ENCODE peak calls at places on chromosomes 7 and 10, in six cellular contexts. T, Y, H, E, V and O are unnamed samples.

GRCh38 chr7:98178321-98178720 is 32.9 kb upstream of the BHLHA15 start:
- DNase-seq in H (peak; percentile 90), Y (peak; percentile 70), E (no peak), T (no peak), V (no peak), O (no peak)

GRCh38 chr7:17971392-17971791 is 31.1 kb upstream of the SNX13 start:
- DNase-seq in T (no peak), Y (no peak), H (no peak), V (no peak), E (no peak), O (no peak)

GRCh38 chr10:91146146-91146545 is 74.3 kb upstream of the PCGF5 start:
- DNase-seq in Y (no peak), T (no peak), H (no peak), E (no peak), V (no peak), O (no peak)

GRCh38 chr7:50353894-50354595 is 49.5 kb downstream of the IKZF1 start:
- DNase-seq in V (no peak), H (no peak), Y (no peak), T (no peak), E (no peak), O (no peak)

GRCh38 chr7:79340212-79340611 is 113.3 kb downstream of the MAGI2 start:
- DNase-seq in E (no peak), H (no peak), V (no peak), T (no peak), Y (no peak), O (no peak)

GRCh38 chr7:118845787-118846186 is 621.3 kb downstream of the ANKRD7 start:
- DNase-seq in H (no peak), V (no peak), Y (no peak), E (no peak), T (no peak), O (no peak)

GRCh38 chr7:80908360-80908797 is 10.5 kb downstream of the SEMA3C start:
- DNase-seq in H (no peak), E (no peak), T (no peak), Y (no peak), V (no peak), O (no peak)

GRCh38 chr7:122301858-122302745 is 2.4 kb downstream of the FEZF1 start:
- DNase-seq in Y (no peak), V (no peak), E (no peak), H (no peak), T (no peak), O (no peak)

GRCh38 chr7:1225462-1226154 is 7.1 kb upstream of the UNCX start:
- DNase-seq in Y (no peak), E (no peak), T (no peak), V (no peak), H (no peak), O (no peak)

GRCh38 chr10:88428976-88429375 is 154.1 kb downstream of the RNLS start:
- DNase-seq in Y (no peak), H (no peak), E (no peak), V (no peak), T (no peak), O (no peak)

GRCh38 chr7:130207642-130208041 is at the start of gene SSMEM1:
- DNase-seq in Y (no peak), E (no peak), V (no peak), H (no peak), T (no peak), O (no peak)

GRCh38 chr7:39589323-39590111 is 23.3 kb downstream of the YAE1 start:
- DNase-seq in H (no peak), T (no peak), V (no peak), Y (no peak), E (no peak), O (no peak)

GRCh38 chr7:70497793-70498192 is 634.2 kb upstream of the GALNT17 start:
- DNase-seq in H (no peak), V (no peak), E (no peak), T (no peak), Y (no peak), O (no peak)

GRCh38 chr7:25894902-25895791 is 256.9 kb upstream of the NFE2L3 start:
- DNase-seq in Y (peak; percentile 63), E (peak; percentile 77), H (peak; percentile 87), V (peak; percentile 82), T (peak; percentile 79), O (peak; percentile 66)

GRCh38 chr10:119304541-119304940 is 97.2 kb downstream of the GRK5 start:
- DNase-seq in H (no peak), E (no peak), Y (no peak), T (no peak), V (no peak), O (no peak)

GRCh38 chr10:73136627-73137026 is 26.4 kb downstream of the NUDT13 start:
- DNase-seq in V (no peak), Y (no peak), H (no peak), T (no peak), E (no peak), O (no peak)

GRCh38 chr10:42976353-42977031 is 100.4 kb upstream of the RET start:
- DNase-seq in T (peak; percentile 41), H (no peak), V (no peak), Y (no peak), E (no peak), O (peak; percentile 17)

GRCh38 chr7:150668472-150668911 is 17.0 kb upstream of the GIMAP2 start:
- DNase-seq in E (no peak), H (no peak), T (no peak), V (no peak), Y (no peak), O (no peak)

GRCh38 chr7:31123726-31124125 is 71.6 kb downstream of the ADCYAP1R1 start:
- DNase-seq in Y (no peak), H (no peak), T (no peak), V (peak; percentile 48), E (no peak), O (no peak)

GRCh38 chr10:98074315-98074911 is 44.0 kb upstream of the CRTAC1 start:
- DNase-seq in V (no peak), H (no peak), T (no peak), Y (no peak), E (no peak), O (no peak)

GRCh38 chr10:99461230-99461629 is 30.8 kb upstream of the GOT1 start:
- DNase-seq in Y (no peak), V (no peak), T (no peak), E (no peak), H (no peak), O (no peak)

GRCh38 chr10:32155075-32155516 is 98.9 kb upstream of the KIF5B start:
- DNase-seq in T (no peak), E (no peak), V (peak; percentile 23), H (no peak), Y (no peak), O (no peak)

GRCh38 chr10:2014541-2014940 is 277.2 kb upstream of the ADARB2 start:
- DNase-seq in H (no peak), Y (no peak), V (no peak), E (no peak), T (no peak), O (no peak)

GRCh38 chr7:118793552-118793951 is 569.0 kb downstream of the ANKRD7 start:
- DNase-seq in T (no peak), E (no peak), Y (no peak), V (no peak), H (no peak), O (no peak)

GRCh38 chr10:127041561-127041960 is 136.3 kb downstream of the DOCK1 start:
- DNase-seq in E (no peak), Y (no peak), H (no peak), T (no peak), V (peak; percentile 4), O (no peak)

GRCh38 chr10:117222552-117223412 is 18.1 kb upstream of the SLC18A2 start:
- DNase-seq in H (peak; percentile 52), V (no peak), T (no peak), Y (no peak), E (no peak), O (no peak)

GRCh38 chr10:49505589-49505988 is 33.3 kb downstream of the ERCC6 start:
- DNase-seq in E (no peak), T (no peak), Y (no peak), H (no peak), V (no peak), O (no peak)

GRCh38 chr7:33191326-33191725 is 62.0 kb downstream of the BBS9 start:
- DNase-seq in T (no peak), H (no peak), V (no peak), E (no peak), Y (no peak), O (no peak)

GRCh38 chr10:70753841-70754621 is 31.1 kb downstream of the TBATA start:
- DNase-seq in H (peak; percentile 49), E (no peak), Y (no peak), T (no peak), V (no peak), O (no peak)
- TF ChIP-seq CTCF in H (no peak), E (no peak), Y (no peak), T (no peak), V (no peak), O (no peak)

GRCh38 chr7:12249706-12250105 is 38.6 kb downstream of the TMEM106B start:
- DNase-seq in Y (no peak), V (no peak), T (no peak), E (no peak), H (no peak), O (no peak)

GRCh38 chr7:12244694-12245093 is 33.6 kb downstream of the TMEM106B start:
- DNase-seq in Y (no peak), V (no peak), E (no peak), T (no peak), H (no peak), O (no peak)

GRCh38 chr7:12239821-12240220 is 28.7 kb downstream of the TMEM106B start:
- DNase-seq in E (no peak), H (no peak), V (no peak), Y (no peak), T (no peak), O (no peak)

GRCh38 chr7:12244129-12244528 is 33.0 kb downstream of the TMEM106B start:
- DNase-seq in T (no peak), E (no peak), Y (no peak), V (peak; percentile 67), H (peak; percentile 61), O (no peak)
- TF ChIP-seq CTCF in T (no peak), E (no peak), Y (peak; percentile 33), V (no peak), H (peak; percentile 30), O (no peak)

GRCh38 chr7:151785681-151785965 is 91.3 kb downstream of the PRKAG2 start:
- DNase-seq in E (no peak), H (no peak), T (no peak), Y (no peak), V (no peak), O (no peak)

GRCh38 chr7:151789380-151789947 is 87.5 kb downstream of the PRKAG2 start:
- DNase-seq in Y (no peak), E (no peak), H (peak; percentile 36), V (no peak), T (no peak), O (no peak)

GRCh38 chr7:151784843-151785680 is 91.9 kb downstream of the PRKAG2 start:
- DNase-seq in Y (no peak), V (no peak), H (no peak), T (no peak), E (no peak), O (no peak)

GRCh38 chr7:151786241-151786640 is 90.7 kb downstream of the PRKAG2 start:
- DNase-seq in H (no peak), V (no peak), Y (no peak), T (no peak), E (no peak), O (no peak)

GRCh38 chr7:151787348-151787747 is 89.6 kb downstream of the PRKAG2 start:
- DNase-seq in E (no peak), T (no peak), V (no peak), Y (no peak), H (no peak), O (no peak)
- TF ChIP-seq CTCF in E (no peak), T (no peak), V (no peak), Y (no peak), H (no peak), O (no peak)

GRCh38 chr10:12711344-12711708 is 290.2 kb downstream of the CCDC3 start:
- DNase-seq in T (no peak), Y (no peak), V (no peak), H (no peak), E (no peak), O (no peak)
- TF ChIP-seq CTCF in T (no peak), Y (no peak), V (no peak), H (no peak), E (no peak), O (no peak)